ENCODE peak calls at places on chromosome 16, in four cellular contexts. H is IMR-90, E is omental fat pad, P is uterus. D is an unnamed sample.

GRCh38 chr16:78762222-78762621 is 662.8 kb downstream of the WWOX start:
- DNase-seq in H (no peak), P (no peak), E (no peak), D (no peak)

GRCh38 chr16:69133555-69133954 is 1.1 kb downstream of the UTP4 start:
- DNase-seq in P (no peak), E (no peak), H (no peak), D (no peak)

GRCh38 chr16:73071131-73071940 is 23.4 kb upstream of the ZFHX3 start:
- DNase-seq in E (no peak), H (no peak), P (no peak), D (no peak)

GRCh38 chr16:78421244-78421661 is 321.8 kb downstream of the WWOX start:
- DNase-seq in H (no peak), P (no peak), E (no peak), D (no peak)

GRCh38 chr16:87086575-87086974 is 230.6 kb downstream of the C16orf95 start:
- DNase-seq in P (no peak), H (peak; percentile 54), E (no peak), D (peak; percentile 53)

GRCh38 chr16:31134625-31135534 is 647 bp downstream of the PRSS8 start:
- DNase-seq in H (no peak), P (no peak), E (no peak), D (no peak)

GRCh38 chr16:4213721-4214120 is 28.2 kb downstream of the SRL start:
- DNase-seq in E (no peak), H (no peak), P (no peak), D (no peak)

GRCh38 chr16:534856-535445 is 7.4 kb downstream of the CAPN15 start:
- DNase-seq in P (no peak), H (no peak), E (no peak), D (no peak)

GRCh38 chr16:68529931-68530667 is 9.0 kb upstream of the ZFP90 start:
- DNase-seq in E (peak; percentile 74), P (peak; percentile 89), H (peak; percentile 75), D (peak; percentile 79)

GRCh38 chr16:57910726-57911125 is 60.2 kb downstream of the CNGB1 start:
- DNase-seq in H (no peak), P (no peak), E (no peak), D (no peak)

GRCh38 chr16:58814348-58814801 is 80.3 kb upstream of the GOT2 start:
- DNase-seq in E (no peak), P (peak; percentile 21), H (peak; percentile 30), D (peak; percentile 30)

GRCh38 chr16:65274576-65274975 is 152.7 kb upstream of the CDH11 start:
- DNase-seq in P (no peak), H (no peak), E (no peak), D (peak; percentile 48)

GRCh38 chr16:29816694-29817441 is 916 bp downstream of the PAGR1 start:
- DNase-seq in H (peak; percentile 60), E (no peak), P (peak; percentile 65), D (peak; percentile 61)

GRCh38 chr16:86227801-86228200 is 282.5 kb upstream of the FOXF1 start:
- DNase-seq in H (peak; percentile 32), E (no peak), P (no peak), D (peak; percentile 58)

GRCh38 chr16:2475413-2476344 is 752 bp downstream of the TBC1D24 start:
- DNase-seq in H (no peak), E (no peak), P (no peak), D (no peak)

GRCh38 chr16:2472885-2473284 is 1.8 kb downstream of the NTN3 start:
- DNase-seq in P (no peak), H (no peak), E (no peak), D (no peak)

GRCh38 chr16:2474877-2475412 is at the start of gene TBC1D24:
- DNase-seq in E (peak; percentile 31), H (peak; percentile 72), P (peak; percentile 86), D (peak; percentile 74)

GRCh38 chr16:2473425-2473926 is 1.5 kb upstream of the TBC1D24 start:
- DNase-seq in P (no peak), H (no peak), E (no peak), D (no peak)

DNA sequence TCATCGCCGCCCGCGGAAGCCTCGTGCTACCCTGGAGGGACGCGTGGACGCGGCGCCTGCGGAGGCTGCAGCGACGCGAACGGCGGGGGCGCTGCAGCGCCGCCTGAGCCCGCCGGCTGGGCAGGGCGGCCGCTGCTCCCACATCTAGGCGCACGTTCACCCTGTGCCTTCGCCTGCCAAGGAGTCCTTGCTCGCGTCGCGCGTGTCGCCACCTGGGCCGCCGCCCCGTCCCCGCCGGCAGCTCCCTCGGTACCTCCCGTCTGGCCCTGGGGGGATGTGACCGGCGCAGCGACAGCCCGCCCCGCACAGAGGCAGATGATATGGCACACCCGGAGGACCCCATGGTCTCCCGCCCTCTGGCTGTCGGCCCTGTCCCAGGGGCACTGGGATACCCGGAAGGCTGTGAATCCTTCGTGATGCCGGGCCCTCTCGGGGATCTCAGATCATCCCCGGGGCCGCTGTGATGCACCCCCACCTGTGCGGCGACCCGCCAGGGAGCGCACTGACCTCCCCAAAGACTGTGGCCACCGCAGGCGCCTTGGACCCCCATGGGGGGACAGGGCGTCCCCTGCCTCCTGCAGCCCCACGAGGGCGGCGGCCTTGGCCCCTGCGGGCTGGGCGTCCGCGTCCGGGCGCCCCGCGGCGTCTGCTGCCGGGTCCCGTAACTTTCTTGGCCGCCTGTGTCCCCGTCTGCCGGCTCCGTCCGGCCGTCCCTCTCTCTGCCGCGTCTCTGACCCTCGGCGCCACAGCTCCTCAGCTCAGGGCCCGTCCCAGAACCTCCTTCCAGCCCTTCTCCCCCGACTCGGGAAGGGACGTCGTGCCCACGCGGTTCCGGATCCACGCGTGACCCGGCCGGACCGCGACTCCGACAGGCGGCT is 689 bp upstream of the TBC1D24 start:
- DNase-seq in E (no peak), P (peak; percentile 33), H (peak; percentile 27), D (no peak)
- TF ChIP-seq CTCF in E (no peak), P (peak; percentile 35), H (peak; percentile 56), D (peak; percentile 64)

GRCh38 chr16:27779719-27780161 is 229.8 kb downstream of the KATNIP start:
- DNase-seq in P (peak; percentile 58), H (peak; percentile 46), E (no peak), D (peak; percentile 23)
- TF ChIP-seq CTCF in P (peak; percentile 39), H (peak; percentile 53), E (no peak), D (peak; percentile 69)

GRCh38 chr16:23504076-23504452 is 6.2 kb downstream of the GGA2 start:
- DNase-seq in E (no peak), P (peak; percentile 51), H (peak; percentile 16), D (no peak)

GRCh38 chr16:23505180-23505665 is 5.1 kb downstream of the GGA2 start:
- DNase-seq in E (no peak), H (no peak), P (no peak), D (no peak)

GRCh38 chr16:23506606-23506994 is 3.7 kb downstream of the GGA2 start:
- DNase-seq in P (no peak), E (no peak), H (no peak), D (no peak)

GRCh38 chr16:23505942-23506605 is 4.2 kb downstream of the GGA2 start:
- DNase-seq in H (no peak), E (no peak), P (no peak), D (no peak)

GRCh38 chr16:23504453-23505179 is 5.7 kb downstream of the GGA2 start:
- DNase-seq in P (peak; percentile 51), H (peak; percentile 94), E (peak; percentile 42), D (peak; percentile 94)
- TF ChIP-seq CTCF in P (no peak), H (no peak), E (no peak), D (peak; percentile 52)

GRCh38 chr16:56851671-56852400 is 13.2 kb upstream of the SLC12A3 start:
- DNase-seq in P (no peak), E (no peak), H (peak; percentile 50), D (no peak)
- TF ChIP-seq CTCF in P (no peak), E (no peak), H (peak; percentile 60), D (peak; percentile 79)

GRCh38 chr16:74716355-74716754 is 15.7 kb upstream of the MLKL start:
- DNase-seq in P (no peak), H (no peak), E (no peak), D (no peak)
- TF ChIP-seq CTCF in P (no peak), H (no peak), E (no peak), D (peak; percentile 30)

D was measured in HFFc6.